ENCODE peak calls at places on chromosomes 16 and 17, in nine cellular contexts. J, B, Q, U, T, L, S, D and A are unnamed samples.

GRCh38 chr16:2969545-2970521 is 685 bp downstream of the PAQR4 start:
- DNase-seq in J (peak; percentile 44), B (no peak), Q (peak; percentile 85), L (peak; percentile 69), U (no peak), T (peak; percentile 78), D (peak; percentile 69), S (no peak), A (no peak)

GRCh38 chr17:78252111-78252634 is 20.7 kb downstream of the TMEM235 start:
- DNase-seq in T (peak; percentile 30), U (no peak), B (no peak), Q (no peak), J (no peak), L (no peak), D (no peak), S (no peak), A (no peak)

GRCh38 chr16:30747799-30748633 is at the start of gene PHKG2:
- DNase-seq in L (peak; percentile 88), B (peak; percentile 93), S (peak; percentile 99), D (peak; percentile 98), J (peak; percentile 96), U (peak; percentile 89), Q (peak; percentile 100), T (peak; percentile 96), A (peak; percentile 93)

GRCh38 chr16:53542283-53542682 is 39.3 kb upstream of the AKTIP start:
- DNase-seq in T (no peak), D (no peak), J (no peak), Q (no peak), U (no peak), B (no peak), S (no peak), L (no peak), A (no peak)

GRCh38 chr16:12120331-12120981 is 143.9 kb downstream of the SNX29 start:
- DNase-seq in L (no peak), J (no peak), B (no peak), T (no peak), S (no peak), U (peak; percentile 72), Q (no peak), D (peak; percentile 44), A (no peak)

GRCh38 chr17:48642843-48643696 is 16.9 kb upstream of the HOXB9 start:
- DNase-seq in Q (no peak), J (no peak), B (no peak), L (no peak), D (peak; percentile 4), U (no peak), T (no peak), S (no peak), A (no peak)

GRCh38 chr16:751152-752007 is 9.2 kb upstream of the MSLN start:
- DNase-seq in J (no peak), S (no peak), U (no peak), B (no peak), Q (peak; percentile 58), T (no peak), L (no peak), D (no peak), A (no peak)

GRCh38 chr17:66330646-66331037 is 28.2 kb downstream of the PRKCA start:
- DNase-seq in T (no peak), S (no peak), J (no peak), Q (no peak), B (no peak), D (no peak), L (no peak), U (no peak), A (no peak)

GRCh38 chr17:48961516-48962233 is 6.7 kb downstream of the GIP start:
- DNase-seq in S (no peak), J (no peak), L (no peak), U (no peak), Q (peak; percentile 56), T (no peak), D (peak; percentile 68), B (no peak), A (peak; percentile 17)

GRCh38 chr17:6666077-6666521 is 14.5 kb downstream of the C17orf100 start:
- DNase-seq in S (peak; percentile 85), T (peak; percentile 35), J (peak; percentile 20), Q (peak; percentile 86), U (no peak), D (peak; percentile 87), L (no peak), B (no peak), A (no peak)

GRCh38 chr17:55833311-55833710 is 82.5 kb downstream of the PCTP start:
- DNase-seq in L (no peak), Q (no peak), U (no peak), D (no peak), J (no peak), S (no peak), T (no peak), B (no peak), A (peak; percentile 2)

GRCh38 chr17:33151565-33151964 is 141.5 kb downstream of the ASIC2 start:
- DNase-seq in B (no peak), Q (no peak), D (no peak), S (no peak), J (no peak), T (no peak), L (no peak), U (no peak), A (no peak)

GRCh38 chr17:38613981-38614779 is 8.4 kb upstream of the SRCIN1 start:
- DNase-seq in T (no peak), S (no peak), J (no peak), B (no peak), Q (no peak), U (no peak), D (no peak), L (no peak), A (no peak)

GRCh38 chr17:15965510-15965909 is 20.6 kb downstream of the ADORA2B start:
- DNase-seq in T (no peak), U (no peak), S (no peak), B (no peak), L (no peak), J (no peak), Q (peak; percentile 40), D (no peak), A (no peak)

GRCh38 chr16:10565167-10565566 is 15.2 kb downstream of the EMP2 start:
- DNase-seq in B (no peak), L (no peak), U (no peak), Q (no peak), S (peak; percentile 18), T (no peak), J (no peak), D (no peak), A (no peak)

GRCh38 chr16:11194913-11195312 is 61.1 kb downstream of the SOCS1 start:
- DNase-seq in D (no peak), U (no peak), L (no peak), J (no peak), B (no peak), Q (no peak), T (no peak), S (no peak), A (no peak)

GRCh38 chr16:83742520-83742919 is 65.3 kb upstream of the HSBP1 start:
- DNase-seq in S (no peak), Q (no peak), B (no peak), U (no peak), D (no peak), T (no peak), J (no peak), L (no peak), A (no peak)

GRCh38 chr16:10859020-10859419 is 18.0 kb upstream of the CIITA start:
- DNase-seq in Q (no peak), D (no peak), L (no peak), U (no peak), S (no peak), B (no peak), T (no peak), J (no peak), A (no peak)

GRCh38 chr16:89360760-89361435 is 129.5 kb downstream of the ANKRD11 start:
- DNase-seq in L (peak; percentile 54), B (no peak), J (no peak), T (peak; percentile 67), Q (no peak), D (no peak), S (no peak), U (no peak), A (no peak)

GRCh38 chr16:85882181-85882810 is 16.7 kb upstream of the IRF8 start:
- DNase-seq in T (no peak), J (no peak), D (no peak), L (no peak), Q (no peak), S (no peak), B (no peak), U (no peak), A (no peak)

GRCh38 chr17:79504181-79504605 is 106.7 kb downstream of the RBFOX3 start:
- DNase-seq in J (no peak), L (no peak), Q (no peak), B (no peak), U (no peak), T (no peak), D (no peak), S (no peak), A (no peak)

GRCh38 chr17:57945999-57946797 is 9.0 kb downstream of the CUEDC1 start:
- DNase-seq in J (no peak), U (no peak), Q (no peak), T (no peak), B (no peak), S (no peak), D (peak; percentile 54), L (no peak), A (no peak)

GRCh38 chr17:83199500-83200201 is 120.2 kb downstream of the METRNL start:
- DNase-seq in U (no peak), T (peak; percentile 45), S (peak; percentile 59), B (no peak), J (no peak), Q (no peak), D (no peak), L (peak; percentile 65), A (no peak)

GRCh38 chr16:51141541-51141940 is 9.5 kb downstream of the SALL1 start:
- DNase-seq in B (no peak), S (no peak), L (no peak), T (no peak), J (no peak), Q (no peak), U (no peak), D (no peak), A (no peak)

GRCh38 chr17:15972497-15972951 is 27.0 kb downstream of the ZSWIM7 start:
- DNase-seq in T (no peak), D (no peak), S (no peak), U (no peak), Q (no peak), L (no peak), B (no peak), J (no peak), A (no peak)

GRCh38 chr17:28421775-28422305 is 15.8 kb upstream of the SLC46A1 start:
- DNase-seq in L (no peak), D (no peak), U (no peak), Q (no peak), S (no peak), B (no peak), J (no peak), T (no peak), A (no peak)

GRCh38 chr17:34246436-34246835 is 8.6 kb upstream of the CCL2 start:
- DNase-seq in U (no peak), B (no peak), J (no peak), T (no peak), Q (no peak), S (no peak), L (no peak), D (no peak), A (no peak)

GRCh38 chr17:28133562-28133970 is 91.1 kb downstream of the NLK start:
- DNase-seq in Q (no peak), U (peak; percentile 24), J (no peak), D (peak; percentile 15), S (peak; percentile 82), T (no peak), L (no peak), B (peak; percentile 79), A (peak; percentile 39)

GRCh38 chr16:11674818-11675560 is 6.7 kb downstream of the SNN start:
- DNase-seq in Q (no peak), D (no peak), S (no peak), U (no peak), J (no peak), L (no peak), B (no peak), T (no peak), A (no peak)

GRCh38 chr17:68346448-68346847 is 55.2 kb downstream of the ARSG start:
- DNase-seq in L (peak; percentile 52), J (no peak), Q (peak; percentile 60), D (no peak), B (no peak), S (no peak), U (no peak), T (peak; percentile 67), A (no peak)

GRCh38 chr17:50130778-50131317 is 888 bp upstream of the SAMD14 start:
- DNase-seq in S (peak; percentile 32), T (no peak), U (no peak), D (no peak), L (no peak), B (no peak), Q (peak; percentile 37), J (no peak), A (no peak)